ENCODE peak calls at places on chromosomes 6 and 20, in eight cellular contexts. T is K562, B is stomach, D is GM23338, M is endothelial cell of umbilical vein, N is HL-60, X is SK-N-SH, L is H1. Z is an unnamed sample.

GRCh38 chr20:35344354-35344837 is 52.2 kb upstream of the FAM83C start:
- DNase-seq in L (no peak), T (peak), D (no peak), M (peak), B (peak), N (peak), X (peak), Z (no peak)

GRCh38 chr6:3205913-3206312 is 21.5 kb downstream of the TUBB2B start:
- DNase-seq in M (no peak), X (no peak), N (peak), L (no peak), B (no peak), T (peak), D (no peak), Z (no peak)

GRCh38 chr6:28643017-28643740 is 117.5 kb downstream of the GPX5 start:
- DNase-seq in L (peak), D (peak), M (peak), N (no peak), B (no peak), T (peak), X (peak), Z (no peak)

GRCh38 chr20:20363449-20364015 is 4.4 kb upstream of the INSM1 start:
- DNase-seq in N (no peak), M (no peak), B (no peak), L (no peak), T (no peak), X (no peak), D (peak), Z (peak)

GRCh38 chr20:39993737-39994136 is 695.3 kb downstream of the MAFB start:
- DNase-seq in B (no peak), D (no peak), T (no peak), L (no peak), N (no peak), M (no peak), X (no peak), Z (no peak)

GRCh38 chr6:31125162-31125561 is 4.9 kb upstream of the CDSN start:
- DNase-seq in D (no peak), B (peak), L (no peak), X (no peak), T (no peak), M (peak), N (no peak), Z (no peak)

GRCh38 chr6:35468980-35469710 is 944 bp downstream of the RPL10A start:
- DNase-seq in N (no peak), L (no peak), M (no peak), T (peak), D (no peak), B (no peak), X (no peak), Z (no peak)

GRCh38 chr6:39855356-39855995 is 63.3 kb downstream of the DAAM2 start:
- DNase-seq in X (no peak), D (no peak), N (no peak), L (no peak), M (no peak), T (no peak), B (no peak), Z (no peak)

GRCh38 chr6:161618816-161619454 is 345.1 kb upstream of the AGPAT4 start:
- DNase-seq in X (peak), D (peak), B (no peak), T (peak), L (peak), N (peak), M (no peak), Z (no peak)

GRCh38 chr6:114638346-114638745 is 295.5 kb upstream of the HS3ST5 start:
- DNase-seq in L (peak), D (peak), M (no peak), T (no peak), X (no peak), B (no peak), N (no peak), Z (no peak)

GRCh38 chr6:156787569-156788492 is 10.7 kb downstream of the ARID1B start:
- DNase-seq in B (no peak), D (peak), X (no peak), M (no peak), T (no peak), N (no peak), L (no peak), Z (no peak)

GRCh38 chr6:15439410-15440022 is 193.6 kb downstream of the JARID2 start:
- DNase-seq in D (no peak), T (no peak), M (no peak), L (no peak), X (no peak), N (no peak), B (no peak), Z (no peak)

GRCh38 chr6:83908813-83909212 is 49.3 kb downstream of the CYB5R4 start:
- DNase-seq in N (no peak), T (no peak), B (no peak), L (no peak), M (peak), X (no peak), D (no peak), Z (no peak)

GRCh38 chr20:63980317-63980805 is 571 bp upstream of the PRPF6 start:
- DNase-seq in L (no peak), T (no peak), D (no peak), B (no peak), M (no peak), X (no peak), N (peak), Z (no peak)

GRCh38 chr6:71134929-71135642 is 153.5 kb upstream of the OGFRL1 start:
- DNase-seq in M (no peak), X (no peak), B (no peak), L (no peak), T (peak), D (peak), N (no peak), Z (no peak)

GRCh38 chr6:148128014-148128730 is 214.5 kb upstream of the SASH1 start:
- DNase-seq in L (no peak), N (no peak), T (no peak), X (no peak), D (no peak), M (no peak), B (no peak), Z (no peak)

GRCh38 chr6:6866656-6867390 is 240.9 kb upstream of the RREB1 start:
- DNase-seq in B (no peak), N (no peak), X (no peak), D (no peak), L (no peak), M (no peak), T (no peak), Z (no peak)

GRCh38 chr20:23138226-23138625 is 52.1 kb upstream of the CD93 start:
- DNase-seq in D (no peak), M (no peak), T (no peak), N (no peak), B (no peak), X (no peak), L (no peak), Z (no peak)

GRCh38 chr6:75691012-75691411 is 58.0 kb upstream of the MYO6 start:
- DNase-seq in N (no peak), M (no peak), X (no peak), B (no peak), D (no peak), L (no peak), T (no peak), Z (no peak)

GRCh38 chr20:24935140-24935539 is 13.9 kb upstream of the CST7 start:
- DNase-seq in M (no peak), D (no peak), B (no peak), L (no peak), T (no peak), X (no peak), N (no peak), Z (no peak)

GRCh38 chr6:113882341-113882740 is 25.2 kb downstream of the MARCKS start:
- DNase-seq in N (no peak), D (no peak), T (no peak), B (no peak), X (no peak), L (no peak), M (no peak), Z (peak)

GRCh38 chr6:146595981-146596731 is 2.6 kb upstream of the ADGB start:
- DNase-seq in B (no peak), X (no peak), L (no peak), N (peak), M (no peak), D (no peak), T (no peak), Z (peak)

GRCh38 chr6:150312844-150313584 is 55.8 kb upstream of the IYD start:
- DNase-seq in T (no peak), N (no peak), B (no peak), L (no peak), M (no peak), X (no peak), D (no peak), Z (no peak)

GRCh38 chr6:148021715-148022114 is 320.9 kb upstream of the SASH1 start:
- DNase-seq in L (no peak), X (no peak), M (peak), N (no peak), B (no peak), D (peak), T (no peak), Z (no peak)

GRCh38 chr6:20678831-20679352 is 144.6 kb downstream of the CDKAL1 start:
- DNase-seq in B (no peak), N (no peak), L (no peak), D (peak), T (no peak), M (no peak), X (no peak), Z (no peak)

GRCh38 chr6:150719861-150720260 is 120.2 kb downstream of the PLEKHG1 start:
- DNase-seq in L (no peak), T (no peak), M (no peak), D (no peak), N (no peak), B (no peak), X (no peak), Z (no peak)

GRCh38 chr20:62064788-62065668 is 653 bp downstream of the TAF4 start:
- DNase-seq in B (peak), L (no peak), M (no peak), X (peak), T (peak), D (no peak), N (no peak), Z (no peak)

GRCh38 chr6:32411943-32412342 is 5.0 kb upstream of the BTNL2 start:
- DNase-seq in B (no peak), L (no peak), X (no peak), N (no peak), D (no peak), T (no peak), M (no peak), Z (no peak)

GRCh38 chr6:159716247-159717086 is 10.8 kb upstream of the WTAP start:
- DNase-seq in L (no peak), D (no peak), B (no peak), X (no peak), M (no peak), T (no peak), N (peak), Z (no peak)

GRCh38 chr20:51695574-51696303 is 72.5 kb downstream of the ATP9A start:
- DNase-seq in D (no peak), L (no peak), N (no peak), B (peak), T (no peak), M (peak), X (peak), Z (no peak)

GRCh38 chr6:140987364-140988135 is 1145.2 kb upstream of the GJE1 start:
- DNase-seq in T (no peak), X (no peak), B (no peak), N (no peak), D (no peak), M (no peak), L (no peak), Z (no peak)

GRCh38 chr6:140988780-140989179 is 1143.9 kb upstream of the GJE1 start:
- DNase-seq in M (peak), T (no peak), B (no peak), D (no peak), L (no peak), N (no peak), X (no peak), Z (no peak)

GRCh38 chr6:140980265-140980887 is 1152.3 kb upstream of the GJE1 start:
- DNase-seq in L (no peak), D (peak), T (no peak), M (no peak), X (no peak), N (no peak), B (no peak), Z (no peak)

DNA sequence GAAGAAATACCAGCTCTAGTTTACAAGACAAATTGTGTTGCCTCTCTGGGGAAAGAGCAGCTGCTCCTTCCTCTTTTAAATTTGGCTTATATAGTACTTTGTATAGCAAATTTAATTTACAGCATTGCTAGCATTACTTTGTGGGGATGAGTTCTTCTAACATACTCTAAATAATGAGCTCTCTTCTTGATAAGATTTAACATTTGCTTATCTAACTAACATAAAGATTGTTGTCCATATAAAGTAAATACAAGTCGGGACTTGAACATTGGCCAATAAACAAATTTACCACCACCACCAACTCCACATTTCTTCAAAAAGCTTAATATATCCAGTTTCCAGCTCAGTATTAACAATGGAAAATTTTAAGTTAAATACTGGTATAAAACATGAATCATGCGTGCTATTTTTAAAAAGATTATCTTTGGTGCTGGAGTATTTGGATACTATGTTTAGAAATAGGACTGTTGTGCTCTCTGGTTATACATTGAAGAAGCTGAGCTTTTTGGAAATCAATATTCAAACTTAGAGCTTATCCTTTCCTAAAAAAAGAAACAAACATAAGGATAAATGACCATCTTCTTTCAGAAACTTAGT is 1146.9 kb upstream of the GJE1 start:
- DNase-seq in B (no peak), N (no peak), T (no peak), D (no peak), L (no peak), M (no peak), X (no peak), Z (no peak)
- H3K27ac ChIP-seq in B (no peak), N (no peak), T (no peak), D (no peak), L (no peak), M (no peak), X (no peak), Z (no peak)

DNA sequence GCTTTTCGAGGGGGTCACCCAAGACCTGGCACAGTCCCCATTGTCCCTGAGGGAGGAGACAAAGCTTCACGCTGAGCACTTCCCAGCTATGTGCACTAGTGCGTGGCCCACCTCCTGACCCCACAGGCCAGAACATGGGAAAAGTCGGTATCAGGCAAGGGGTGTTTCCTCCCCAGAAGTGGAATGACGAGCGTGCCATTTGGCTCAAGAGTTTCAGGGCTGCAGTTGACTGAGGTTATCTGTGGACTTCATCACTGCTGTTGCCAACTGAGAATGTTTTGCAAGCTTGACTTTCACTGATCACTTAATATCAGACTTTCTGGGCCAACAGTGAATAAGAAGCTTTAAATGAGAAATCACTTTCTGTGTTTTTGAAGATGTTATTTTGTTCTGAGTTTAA is 137.0 kb upstream of the AFDN start:
- DNase-seq in X (no peak), D (no peak), T (no peak), L (no peak), M (no peak), B (no peak), N (no peak), Z (no peak)
- TF ChIP-seq POLR2AphosphoS5 in X (no peak), D (no peak), T (no peak), L (no peak), M (no peak), B (no peak), N (no peak), Z (no peak)

GRCh38 chr6:125746731-125747588 is 2.5 kb upstream of the HEY2 start:
- DNase-seq in T (peak), X (no peak), M (peak), D (peak), B (peak), N (no peak), L (peak), Z (peak)
- H3K27ac ChIP-seq in T (no peak), X (no peak), M (no peak), D (peak), B (peak), N (no peak), L (no peak), Z (peak)

GRCh38 chr20:36350439-36350838 is 44.3 kb downstream of the DLGAP4 start:
- DNase-seq in N (no peak), B (no peak), T (no peak), M (no peak), D (no peak), X (no peak), L (no peak), Z (no peak)
- TF ChIP-seq POLR2AphosphoS5 in N (no peak), B (no peak), T (no peak), M (no peak), D (no peak), X (no peak), L (no peak), Z (no peak)

DNA sequence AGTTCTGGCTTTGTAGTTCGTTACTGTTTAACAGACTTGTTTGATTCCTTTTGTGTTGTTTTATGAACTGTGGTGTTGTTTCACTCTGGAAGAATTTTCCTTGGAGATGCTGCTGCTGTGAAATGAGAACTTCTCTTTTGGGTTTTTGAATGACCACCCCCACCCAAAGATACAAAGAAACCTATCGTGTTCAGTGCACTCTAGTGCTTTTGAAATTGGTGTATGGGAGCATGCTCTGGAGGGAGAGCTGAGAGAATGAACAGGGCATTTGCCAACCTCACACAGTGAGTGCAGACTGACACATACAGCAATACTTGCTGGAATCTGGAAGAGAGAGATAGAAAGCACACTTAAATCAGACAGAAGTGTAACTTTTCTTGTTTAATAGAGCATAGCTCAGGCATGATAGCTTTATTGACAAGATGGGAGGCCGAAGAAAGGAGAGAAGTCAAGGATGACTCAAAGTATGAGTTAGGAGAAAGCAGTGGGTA is 293.1 kb downstream of the SOX4 start:
- DNase-seq in T (no peak), L (no peak), N (no peak), X (no peak), D (no peak), B (no peak), M (peak), Z (no peak)
- H3K27ac ChIP-seq in T (no peak), L (no peak), N (no peak), X (peak), D (peak), B (peak), M (peak), Z (no peak)

GRCh38 chr6:126876446-126876845 is 242.0 kb upstream of the RSPO3 start:
- DNase-seq in M (no peak), B (no peak), D (no peak), N (no peak), X (no peak), T (no peak), L (no peak), Z (no peak)
- TF ChIP-seq POLR2AphosphoS5 in M (no peak), B (no peak), D (no peak), N (no peak), X (no peak), T (no peak), L (no peak), Z (no peak)

GRCh38 chr6:10407674-10408054 is 7.2 kb downstream of the TFAP2A start:
- DNase-seq in X (no peak), B (no peak), N (no peak), L (no peak), T (no peak), D (no peak), M (no peak), Z (no peak)

GRCh38 chr6:10404107-10404798 is 10.6 kb downstream of the TFAP2A start:
- DNase-seq in M (peak), N (peak), D (peak), B (peak), L (peak), T (peak), X (peak), Z (peak)

GRCh38 chr6:10407018-10407673 is 7.7 kb downstream of the TFAP2A start:
- DNase-seq in X (no peak), N (no peak), D (peak), M (no peak), T (no peak), B (no peak), L (no peak), Z (no peak)

GRCh38 chr6:10404799-10405524 is 9.9 kb downstream of the TFAP2A start:
- DNase-seq in N (peak), X (no peak), L (no peak), M (no peak), D (peak), B (no peak), T (peak), Z (peak)

GRCh38 chr6:10406556-10406955 is 8.3 kb downstream of the TFAP2A start:
- DNase-seq in M (no peak), B (no peak), X (no peak), L (no peak), T (no peak), N (no peak), D (no peak), Z (no peak)
- H3K27ac ChIP-seq in M (no peak), B (no peak), X (no peak), L (no peak), T (no peak), N (no peak), D (no peak), Z (no peak)

DNA sequence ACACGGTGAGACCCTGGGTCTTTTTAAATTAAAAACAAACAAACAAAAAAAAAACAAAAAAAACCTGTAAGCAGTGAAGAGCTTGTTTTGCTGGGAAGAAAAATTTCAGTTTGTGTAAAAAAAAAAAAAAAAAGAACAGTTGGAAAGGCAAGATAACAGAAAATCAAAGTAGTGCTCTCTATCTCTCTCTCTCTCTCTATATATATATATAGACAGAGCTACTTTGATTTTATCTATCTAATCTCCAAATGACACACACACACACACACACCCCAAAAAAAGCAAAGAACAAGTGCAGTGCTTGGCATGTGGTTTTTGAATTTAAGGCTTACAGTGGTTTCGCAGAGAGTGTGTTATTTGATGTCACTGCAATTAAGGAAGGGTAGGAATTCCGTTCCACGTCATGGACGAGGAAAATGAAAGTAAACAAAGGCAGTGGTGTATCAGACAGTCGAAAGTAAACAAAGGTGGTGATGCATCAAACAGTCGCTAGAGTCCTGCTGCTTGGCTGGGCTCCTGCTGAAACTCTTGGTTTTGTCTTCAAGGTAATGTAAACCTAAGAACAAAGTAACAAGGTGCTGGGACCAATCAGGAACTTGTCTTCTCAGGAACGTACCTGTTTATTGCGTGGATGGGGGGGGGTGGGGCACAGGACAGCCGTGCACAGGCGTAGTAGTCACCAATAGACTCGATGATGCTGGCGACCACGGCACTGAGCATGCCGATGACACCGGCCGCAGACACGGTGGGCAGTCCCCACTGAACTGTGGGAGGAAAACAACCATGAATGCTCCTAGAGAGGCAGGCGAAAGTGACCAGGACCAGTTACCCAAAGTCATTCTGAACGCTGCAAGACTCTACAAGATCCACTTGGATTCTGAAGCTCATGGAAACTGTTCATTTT is 131.8 kb downstream of the SLC23A2 start:
- DNase-seq in T (no peak), D (peak), X (no peak), L (no peak), B (no peak), M (no peak), N (no peak), Z (no peak)
- TF ChIP-seq POLR2AphosphoS5 in T (no peak), D (no peak), X (no peak), L (no peak), B (peak), M (no peak), N (no peak), Z (peak)

GRCh38 chr6:44228433-44228832 is 5.0 kb downstream of the SLC29A1 start:
- DNase-seq in X (no peak), T (no peak), D (no peak), N (no peak), B (no peak), L (no peak), M (no peak), Z (no peak)
- H3K27ac ChIP-seq in X (no peak), T (no peak), D (no peak), N (no peak), B (peak), L (no peak), M (no peak), Z (no peak)

Z was measured in upper lobe of left lung.